ENCODE peak calls at places on chromosome 1, in six cellular contexts. One of them, this sample, is unnamed.
A peak's percentile ranks its signal among the peaks of the same experiment; 100 is the strongest.

GRCh38 chr1:91617242-91617837 is 116.7 kb downstream of the CDC7 start:
- DNase-seq in AG04449: no peak
- DNase-seq in NB4: no peak
- DNase-seq in EL: no peak
- DNase-seq in Caco-2: peak; percentile 68
- DNase-seq in GM19239: no peak
- DNase-seq in this sample: peak; percentile 2

GRCh38 chr1:48057249-48057648 is 60.1 kb upstream of the TRABD2B start:
- DNase-seq in AG04449: no peak
- DNase-seq in NB4: no peak
- DNase-seq in EL: no peak
- DNase-seq in Caco-2: no peak
- DNase-seq in GM19239: no peak
- DNase-seq in this sample: no peak

GRCh38 chr1:43668956-43669355 is 19.0 kb downstream of the KDM4A start:
- DNase-seq in AG04449: peak; percentile 12
- DNase-seq in NB4: no peak
- DNase-seq in EL: peak; percentile 82
- DNase-seq in Caco-2: no peak
- DNase-seq in GM19239: no peak
- DNase-seq in this sample: no peak

GRCh38 chr1:56477164-56478111 is 101.9 kb downstream of the PLPP3 start:
- DNase-seq in AG04449: no peak
- DNase-seq in NB4: no peak
- DNase-seq in EL: peak; percentile 57
- DNase-seq in Caco-2: peak; percentile 77
- DNase-seq in GM19239: no peak
- DNase-seq in this sample: no peak

GRCh38 chr1:221166162-221166500 is 286.9 kb downstream of the HLX start:
- DNase-seq in AG04449: no peak
- DNase-seq in NB4: no peak
- DNase-seq in EL: no peak
- DNase-seq in Caco-2: no peak
- DNase-seq in GM19239: no peak
- DNase-seq in this sample: no peak

GRCh38 chr1:232486454-232487202 is 143.3 kb downstream of the SIPA1L2 start:
- DNase-seq in AG04449: no peak
- DNase-seq in NB4: no peak
- DNase-seq in EL: no peak
- DNase-seq in Caco-2: no peak
- DNase-seq in GM19239: no peak
- DNase-seq in this sample: no peak

GRCh38 chr1:67853704-67854103 is 20.4 kb upstream of the GNG12 start:
- DNase-seq in AG04449: no peak
- DNase-seq in NB4: peak; percentile 39
- DNase-seq in EL: peak; percentile 79
- DNase-seq in Caco-2: peak; percentile 69
- DNase-seq in GM19239: no peak
- DNase-seq in this sample: peak; percentile 41

GRCh38 chr1:224338150-224338838 is 8.3 kb upstream of the NVL start:
- DNase-seq in AG04449: no peak
- DNase-seq in NB4: peak; percentile 67
- DNase-seq in EL: no peak
- DNase-seq in Caco-2: peak; percentile 29
- DNase-seq in GM19239: no peak
- DNase-seq in this sample: no peak

GRCh38 chr1:225999227-225999911 is at the start of gene SDE2:
- DNase-seq in AG04449: peak; percentile 85
- DNase-seq in NB4: peak; percentile 99
- DNase-seq in EL: peak; percentile 98
- DNase-seq in Caco-2: peak; percentile 99
- DNase-seq in GM19239: peak; percentile 75
- DNase-seq in this sample: peak; percentile 96

GRCh38 chr1:65001238-65001792 is 35.0 kb upstream of the JAK1 start:
- DNase-seq in AG04449: no peak
- DNase-seq in NB4: peak; percentile 3
- DNase-seq in EL: no peak
- DNase-seq in Caco-2: no peak
- DNase-seq in GM19239: no peak
- DNase-seq in this sample: no peak

GRCh38 chr1:15788624-15789301 is 18.7 kb downstream of the UQCRHL start:
- DNase-seq in AG04449: no peak
- DNase-seq in NB4: peak; percentile 70
- DNase-seq in EL: peak; percentile 74
- DNase-seq in Caco-2: no peak
- DNase-seq in GM19239: no peak
- DNase-seq in this sample: no peak

GRCh38 chr1:228899421-228899956 is 164.2 kb downstream of the RHOU start:
- DNase-seq in AG04449: no peak
- DNase-seq in NB4: no peak
- DNase-seq in EL: no peak
- DNase-seq in Caco-2: no peak
- DNase-seq in GM19239: no peak
- DNase-seq in this sample: no peak

GRCh38 chr1:24654011-24654410 is 10.9 kb downstream of the SRRM1 start:
- DNase-seq in AG04449: no peak
- DNase-seq in NB4: no peak
- DNase-seq in EL: no peak
- DNase-seq in Caco-2: no peak
- DNase-seq in GM19239: no peak
- DNase-seq in this sample: no peak

This sample was measured in NCI-H2081 treated with DMSO at 0.1 percent for 48 hours.